ENCODE peak calls at places on chromosomes 5 and 9, in nine cellular contexts. F is pancreas; U is foreskin keratinocyte; V is naive thymus-derived CD4-positive, alpha-beta T cell; S is colonic mucosa; X is sigmoid colon; D is uterus; B is coronary artery; Q is body of pancreas. A is an unnamed sample.
A peak's percentile ranks its signal among the peaks of the same experiment; 100 is the strongest.

GRCh38 chr5:59621477-59621876 is 272.0 kb downstream of the PDE4D start:
- DNase-seq in F (no peak), U (no peak), V (no peak), S (no peak), X (no peak), D (no peak), B (no peak), Q (no peak), A (no peak)

GRCh38 chr9:34589656-34590375 is at the start of gene CNTFR:
- DNase-seq in F (no peak), U (no peak), V (no peak), S (peak; percentile 34), X (peak; percentile 82), D (peak; percentile 55), B (no peak), Q (no peak), A (no peak)

GRCh38 chr9:133706651-133707050 is 31.5 kb downstream of the SARDH start:
- DNase-seq in F (peak; percentile 23), U (no peak), V (no peak), S (no peak), X (peak; percentile 36), D (no peak), B (no peak), Q (no peak), A (no peak)

GRCh38 chr5:142253938-142254895 is 70.6 kb downstream of the SPRY4 start:
- DNase-seq in F (no peak), U (no peak), V (no peak), S (no peak), X (no peak), D (no peak), B (no peak), Q (no peak), A (no peak)

GRCh38 chr9:100756217-100756616 is 178.3 kb downstream of the CAVIN4 start:
- DNase-seq in F (no peak), U (no peak), V (no peak), S (no peak), X (no peak), D (no peak), B (no peak), Q (no peak), A (no peak)

GRCh38 chr5:23820764-23821471 is 313.5 kb downstream of the PRDM9 start:
- DNase-seq in F (no peak), U (peak; percentile 61), V (no peak), S (no peak), X (no peak), D (no peak), B (no peak), Q (no peak), A (no peak)

GRCh38 chr5:77029376-77029885 is 773 bp upstream of the AGGF1 start:
- DNase-seq in F (no peak), U (peak; percentile 4), V (no peak), S (no peak), X (no peak), D (no peak), B (no peak), Q (no peak), A (no peak)

GRCh38 chr9:21657966-21658667 is 144.3 kb upstream of the MTAP start:
- DNase-seq in F (no peak), U (no peak), V (no peak), S (no peak), X (no peak), D (no peak), B (no peak), Q (no peak), A (no peak)

GRCh38 chr9:134495881-134496412 is 145.7 kb upstream of the COL5A1 start:
- DNase-seq in F (peak; percentile 18), U (no peak), V (no peak), S (no peak), X (no peak), D (no peak), B (no peak), Q (no peak), A (no peak)

GRCh38 chr5:91840412-91840811 is 457.3 kb upstream of the ARRDC3 start:
- DNase-seq in F (no peak), U (no peak), V (no peak), S (no peak), X (no peak), D (no peak), B (no peak), Q (no peak), A (no peak)

GRCh38 chr9:94949330-94949729 is 222.8 kb downstream of the AOPEP start:
- DNase-seq in F (no peak), U (no peak), V (no peak), S (no peak), X (no peak), D (no peak), B (no peak), Q (no peak), A (no peak)

GRCh38 chr5:172549708-172550095 is 91.4 kb upstream of the NEURL1B start:
- DNase-seq in F (no peak), U (no peak), V (no peak), S (no peak), X (peak; percentile 58), D (no peak), B (no peak), Q (no peak), A (no peak)

GRCh38 chr9:120423812-120424211 is 156.2 kb downstream of the CDK5RAP2 start:
- DNase-seq in F (no peak), U (no peak), V (no peak), S (no peak), X (no peak), D (no peak), B (no peak), Q (no peak), A (no peak)

GRCh38 chr5:171513591-171513990 is 94.1 kb downstream of the FGF18 start:
- DNase-seq in F (no peak), U (no peak), V (no peak), S (no peak), X (no peak), D (no peak), B (no peak), Q (no peak), A (no peak)

GRCh38 chr5:151338734-151339133 is 8.6 kb downstream of the SLC36A2 start:
- DNase-seq in F (no peak), U (no peak), V (no peak), S (no peak), X (no peak), D (no peak), B (no peak), Q (no peak), A (no peak)

DNA sequence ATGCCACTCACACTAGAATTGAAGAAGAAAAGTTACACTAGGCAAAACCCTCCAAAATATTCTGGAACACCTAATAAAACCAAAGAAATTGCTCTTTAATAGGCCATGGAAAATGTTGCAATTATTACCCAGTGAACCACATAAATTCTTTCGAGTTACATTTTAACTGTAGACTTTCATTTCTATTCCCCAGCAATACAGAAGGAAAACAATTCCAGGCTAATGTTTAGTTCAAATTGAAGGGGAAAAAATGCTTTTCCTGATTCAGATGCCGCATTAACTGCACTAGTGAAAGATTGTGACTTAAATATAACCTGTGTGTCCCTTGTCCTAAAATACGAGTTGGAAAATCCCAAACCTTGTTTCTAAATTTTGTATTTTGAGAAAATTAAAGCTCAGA is 439.2 kb upstream of the ADAMTS16 start:
- DNase-seq in F (no peak), U (no peak), V (no peak), S (no peak), X (no peak), D (no peak), B (no peak), Q (no peak), A (no peak)
- H3K27ac ChIP-seq in F (no peak overlapping the region), U (no peak overlapping the region), V (no peak overlapping the region), S (no peak overlapping the region), X (no peak overlapping the region), D (no peak overlapping the region), B (no peak overlapping the region), Q (no peak overlapping the region), A (no peak overlapping the region)

GRCh38 chr5:128464596-128464995 is 73.4 kb downstream of the FBN2 start:
- DNase-seq in F (no peak), U (peak; percentile 10), V (no peak), S (no peak), X (no peak), D (no peak), B (no peak), Q (no peak), A (no peak)

DNA sequence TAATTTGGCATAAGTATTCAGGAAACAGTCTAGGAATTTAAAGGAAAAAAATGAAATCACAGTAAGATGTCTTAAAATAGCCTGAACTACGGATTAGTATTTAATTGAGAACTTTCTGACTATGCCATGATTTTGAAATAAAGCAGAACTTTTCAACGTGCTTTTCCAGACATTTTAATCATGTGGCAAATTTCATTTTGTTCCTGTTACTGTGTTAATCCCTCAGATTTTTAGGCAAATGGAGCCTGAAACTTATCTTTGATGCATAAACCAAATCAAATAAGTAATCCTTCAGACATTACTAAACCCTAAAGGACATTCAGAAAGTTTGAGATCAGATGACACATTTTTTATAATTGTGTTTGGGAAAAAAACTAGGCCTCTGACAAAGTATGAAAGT is 75.7 kb downstream of the FBN2 start:
- DNase-seq in F (no peak), U (no peak), V (no peak), S (no peak), X (no peak), D (no peak), B (no peak), Q (no peak), A (no peak)
- H3K27ac ChIP-seq in F (no peak overlapping the region), U (no peak overlapping the region), V (no peak overlapping the region), S (no peak overlapping the region), X (no peak overlapping the region), D (no peak overlapping the region), B (no peak overlapping the region), Q (no peak overlapping the region), A (no peak overlapping the region)

GRCh38 chr9:119282476-119283117 is 86.6 kb downstream of the BRINP1 start:
- DNase-seq in F (no peak), U (no peak), V (no peak), S (no peak), X (no peak), D (no peak), B (no peak), Q (no peak), A (no peak)
- H3K27ac ChIP-seq in F (no peak overlapping the region), U (no peak overlapping the region), V (no peak overlapping the region), S (no peak overlapping the region), X (no peak overlapping the region), D (no peak overlapping the region), B (no peak overlapping the region), Q (no peak overlapping the region), A (no peak overlapping the region)

GRCh38 chr5:40391642-40392041 is 288.1 kb upstream of the PTGER4 start:
- DNase-seq in F (no peak), U (peak; percentile 64), V (no peak), S (no peak), X (no peak), D (no peak), B (no peak), Q (no peak), A (no peak)

GRCh38 chr5:40397976-40398375 is 281.7 kb upstream of the PTGER4 start:
- DNase-seq in F (no peak), U (no peak), V (no peak), S (no peak), X (no peak), D (no peak), B (no peak), Q (no peak), A (no peak)

GRCh38 chr5:40396312-40396711 is 283.4 kb upstream of the PTGER4 start:
- DNase-seq in F (no peak), U (no peak), V (no peak), S (no peak), X (no peak), D (no peak), B (no peak), Q (no peak), A (no peak)

GRCh38 chr5:40395241-40395640 is 284.5 kb upstream of the PTGER4 start:
- DNase-seq in F (no peak), U (no peak), V (no peak), S (no peak), X (no peak), D (no peak), B (no peak), Q (no peak), A (no peak)

GRCh38 chr5:40394715-40395114 is 285.0 kb upstream of the PTGER4 start:
- DNase-seq in F (no peak), U (no peak), V (no peak), S (no peak), X (no peak), D (no peak), B (no peak), Q (no peak), A (no peak)
- H3K27ac ChIP-seq in F (no peak overlapping the region), U (no peak overlapping the region), V (no peak overlapping the region), S (no peak overlapping the region), X (no peak overlapping the region), D (no peak overlapping the region), B (no peak overlapping the region), Q (no peak overlapping the region), A (no peak overlapping the region)

A was measured in HL-60.